ENCODE peak calls at places on chromosomes 7 and 10, in six cellular contexts. Y, S, Z, N, K and B are unnamed samples.

GRCh38 chr7:50356212-50356944 is 51.9 kb downstream of the IKZF1 start:
- DNase-seq in K (no peak), S (peak; percentile 32), Z (no peak), Y (peak; percentile 67), N (no peak), B (no peak)

GRCh38 chr7:133436014-133436428 is 183.1 kb downstream of the EXOC4 start:
- DNase-seq in Z (peak; percentile 90), K (peak; percentile 93), S (peak; percentile 8), N (peak; percentile 91), Y (no peak), B (peak; percentile 78)

GRCh38 chr7:79502151-79502550 is 48.7 kb upstream of the MAGI2 start:
- DNase-seq in Y (no peak), Z (no peak), K (no peak), N (no peak), S (no peak), B (no peak)

GRCh38 chr10:93115661-93116383 is 42.1 kb downstream of the CYP26A1 start:
- DNase-seq in N (peak; percentile 37), Z (peak; percentile 38), S (peak; percentile 53), K (peak; percentile 66), Y (peak; percentile 80), B (no peak)

GRCh38 chr10:69742928-69743602 is 58.6 kb upstream of the COL13A1 start:
- DNase-seq in N (peak; percentile 51), S (no peak), Y (no peak), Z (peak; percentile 23), K (peak; percentile 51), B (no peak)

GRCh38 chr10:50498465-50498864 is 125.3 kb downstream of the SGMS1 start:
- DNase-seq in Y (no peak), S (no peak), Z (no peak), N (no peak), K (no peak), B (no peak)

GRCh38 chr7:33261585-33261984 is 132.2 kb downstream of the BBS9 start:
- DNase-seq in Z (peak; percentile 36), K (peak; percentile 21), S (no peak), N (peak; percentile 32), Y (no peak), B (no peak)

GRCh38 chr7:44735403-44736165 is 13.1 kb upstream of the ZMIZ2 start:
- DNase-seq in Y (no peak), S (no peak), N (peak; percentile 97), Z (peak; percentile 97), K (peak; percentile 99), B (peak; percentile 96)

GRCh38 chr10:96395931-96396877 is 37.4 kb upstream of the OPALIN start:
- DNase-seq in Y (peak; percentile 57), N (peak; percentile 63), S (peak; percentile 65), K (peak; percentile 80), Z (peak; percentile 75), B (no peak)

GRCh38 chr7:2527505-2528464 is 8.2 kb downstream of the LFNG start:
- DNase-seq in S (peak; percentile 14), K (peak; percentile 77), Y (no peak), Z (peak; percentile 60), N (peak; percentile 61), B (peak; percentile 16)

GRCh38 chr7:143373255-143373794 is 7.8 kb upstream of the ZYX start:
- DNase-seq in S (no peak), Y (no peak), N (no peak), Z (no peak), K (no peak), B (no peak)
- TF ChIP-seq CTCF in S (no peak), Y (no peak), N (peak; percentile 25), Z (no peak), K (no peak), B (no peak)

GRCh38 chr10:121593676-121594075 is 4.6 kb downstream of the FGFR2 start:
- DNase-seq in N (no peak), Y (no peak), K (no peak), Z (no peak), S (no peak), B (no peak)

GRCh38 chr10:121595321-121595805 is 2.9 kb downstream of the FGFR2 start:
- DNase-seq in S (no peak), Z (peak; percentile 11), Y (no peak), N (no peak), K (no peak), B (no peak)

GRCh38 chr10:121594076-121594475 is 4.2 kb downstream of the FGFR2 start:
- DNase-seq in K (no peak), N (no peak), Y (no peak), Z (no peak), S (no peak), B (no peak)

GRCh38 chr10:121595806-121596667 is 2.2 kb downstream of the FGFR2 start:
- DNase-seq in K (no peak), Y (no peak), N (no peak), S (no peak), Z (no peak), B (no peak)

GRCh38 chr10:121594623-121595320 is 3.5 kb downstream of the FGFR2 start:
- DNase-seq in Y (no peak), Z (peak; percentile 73), S (no peak), K (no peak), N (no peak), B (peak; percentile 17)
- H3K4me3 ChIP-seq in Y (no peak overlapping the region), Z (no peak overlapping the region), S (no peak overlapping the region), K (no peak overlapping the region), N (no peak overlapping the region), B (no peak overlapping the region)

GRCh38 chr7:152312316-152312715 is 123.5 kb downstream of the KMT2C start:
- DNase-seq in S (no peak), N (peak; percentile 26), K (peak; percentile 40), Y (no peak), Z (peak; percentile 54), B (no peak)
- TF ChIP-seq CTCF in S (no peak), N (no peak), K (no peak), Y (no peak), Z (no peak), B (no peak)

GRCh38 chr7:98056580-98056979 is 50.1 kb upstream of the LMTK2 start:
- DNase-seq in Z (no peak), S (no peak), N (no peak), Y (no peak), K (no peak), B (no peak)
- H3K4me3 ChIP-seq in Z (no peak overlapping the region), S (no peak overlapping the region), N (no peak overlapping the region), Y (no peak overlapping the region), K (no peak overlapping the region), B (no peak overlapping the region)

DNA sequence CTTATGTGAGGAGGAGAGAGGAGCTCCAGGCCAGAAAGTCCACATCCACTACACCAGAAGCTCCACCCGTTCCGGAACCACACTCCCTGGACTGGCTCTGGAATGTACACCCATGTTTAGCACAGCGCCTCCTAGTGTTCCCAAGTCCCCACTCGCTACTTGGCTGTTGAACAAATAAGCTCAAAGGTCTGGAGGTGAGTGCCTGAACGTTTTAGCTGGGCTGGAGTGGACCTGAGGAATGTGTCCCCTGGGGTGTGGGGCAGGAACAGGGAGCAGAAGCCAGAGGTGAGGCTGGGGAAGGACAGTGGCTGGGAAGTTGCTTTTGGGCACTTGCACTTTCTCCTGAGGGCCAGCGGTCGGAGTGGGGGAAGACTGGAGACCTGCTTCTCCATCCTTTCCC is 164.1 kb upstream of the CDCA7L start:
- DNase-seq in Z (peak; percentile 40), K (peak; percentile 63), S (no peak), N (peak; percentile 9), Y (no peak), B (no peak)
- TF ChIP-seq CTCF in Z (peak; percentile 53), K (peak; percentile 59), S (no peak), N (peak; percentile 65), Y (no peak), B (no peak)

GRCh38 chr7:105649727-105650381 is 68.6 kb upstream of the EFCAB10 start:
- DNase-seq in Z (peak; percentile 75), Y (no peak), N (peak; percentile 19), S (no peak), K (peak; percentile 41), B (peak; percentile 54)
- H3K4me3 ChIP-seq in Z (no peak overlapping the region), Y (no peak overlapping the region), N (no peak overlapping the region), S (no peak overlapping the region), K (no peak overlapping the region), B (no peak overlapping the region)